ENCODE peak calls at places on chromosomes 3 and 15, in five cellular contexts. One of them, this sample, is unnamed. For H3K4me1, the result is how much of the 10 kb centered on the place peaks cover.

GRCh38 chr3:151630938-151631417 is 102.7 kb upstream of the AADACL2 start:
- DNase-seq in left ventricle myocardium inferior: no peak
- DNase-seq in ovary: no peak
- DNase-seq in small intestine: no peak
- DNase-seq in esophagus muscularis mucosa: no peak
- DNase-seq in this sample: no peak

GRCh38 chr3:150293401-150294001 is 114.6 kb upstream of the TSC22D2 start:
- DNase-seq in ovary: no peak
- DNase-seq in left ventricle myocardium inferior: no peak
- DNase-seq in small intestine: no peak
- DNase-seq in esophagus muscularis mucosa: no peak
- DNase-seq in this sample: no peak

GRCh38 chr3:48468329-48468731 is 21.8 kb downstream of the ATRIP start:
- DNase-seq in ovary: no peak
- DNase-seq in small intestine: peak
- DNase-seq in left ventricle myocardium inferior: no peak
- DNase-seq in esophagus muscularis mucosa: no peak
- DNase-seq in this sample: no peak

GRCh38 chr15:64461577-64462162 is 1.3 kb downstream of the ZNF609 start:
- DNase-seq in ovary: no peak
- DNase-seq in left ventricle myocardium inferior: no peak
- DNase-seq in small intestine: peak
- DNase-seq in esophagus muscularis mucosa: no peak
- DNase-seq in this sample: no peak

GRCh38 chr3:130850846-130851245 is 43.0 kb upstream of the ATP2C1 start:
- DNase-seq in small intestine: no peak
- DNase-seq in left ventricle myocardium inferior: no peak
- DNase-seq in esophagus muscularis mucosa: no peak
- DNase-seq in ovary: no peak
- DNase-seq in this sample: no peak

GRCh38 chr3:178669046-178669445 is 132.8 kb downstream of the KCNMB2 start:
- DNase-seq in ovary: no peak
- DNase-seq in small intestine: no peak
- DNase-seq in left ventricle myocardium inferior: no peak
- DNase-seq in esophagus muscularis mucosa: no peak
- DNase-seq in this sample: no peak

GRCh38 chr3:163438760-163439159 is 1639.5 kb downstream of the SI start:
- DNase-seq in esophagus muscularis mucosa: no peak
- DNase-seq in ovary: no peak
- DNase-seq in small intestine: no peak
- DNase-seq in left ventricle myocardium inferior: no peak
- DNase-seq in this sample: no peak

GRCh38 chr15:80876034-80876433 is 96.9 kb downstream of the CEMIP start:
- DNase-seq in ovary: peak
- DNase-seq in left ventricle myocardium inferior: peak
- DNase-seq in esophagus muscularis mucosa: no peak
- DNase-seq in small intestine: no peak
- DNase-seq in this sample: no peak

GRCh38 chr15:74863239-74864056 is 9.7 kb downstream of the SCAMP2 start:
- DNase-seq in left ventricle myocardium inferior: no peak
- DNase-seq in esophagus muscularis mucosa: no peak
- DNase-seq in ovary: no peak
- DNase-seq in small intestine: peak
- DNase-seq in this sample: no peak

GRCh38 chr3:152352559-152352958 is 83.8 kb downstream of the MBNL1 start:
- DNase-seq in small intestine: no peak
- DNase-seq in ovary: no peak
- DNase-seq in esophagus muscularis mucosa: no peak
- DNase-seq in left ventricle myocardium inferior: no peak
- DNase-seq in this sample: no peak

GRCh38 chr15:49814709-49815108 is 193.9 kb downstream of the DTWD1 start:
- DNase-seq in small intestine: no peak
- DNase-seq in ovary: no peak
- DNase-seq in esophagus muscularis mucosa: no peak
- DNase-seq in left ventricle myocardium inferior: no peak
- DNase-seq in this sample: no peak

GRCh38 chr3:57864853-57865252 is 108.7 kb downstream of the SLMAP start:
- DNase-seq in ovary: no peak
- DNase-seq in small intestine: no peak
- DNase-seq in esophagus muscularis mucosa: no peak
- DNase-seq in left ventricle myocardium inferior: no peak
- DNase-seq in this sample: no peak

GRCh38 chr15:38524156-38524555 is 40.5 kb downstream of the RASGRP1 start:
- DNase-seq in left ventricle myocardium inferior: no peak
- DNase-seq in ovary: no peak
- DNase-seq in small intestine: no peak
- DNase-seq in esophagus muscularis mucosa: peak
- DNase-seq in this sample: no peak

GRCh38 chr3:127612966-127613365 is 14.8 kb downstream of the MCM2 start:
- DNase-seq in small intestine: no peak
- DNase-seq in left ventricle myocardium inferior: no peak
- DNase-seq in ovary: no peak
- DNase-seq in esophagus muscularis mucosa: no peak
- DNase-seq in this sample: no peak

GRCh38 chr3:10465161-10465560 is 40.2 kb downstream of the ATP2B2 start:
- DNase-seq in left ventricle myocardium inferior: no peak
- DNase-seq in esophagus muscularis mucosa: no peak
- DNase-seq in ovary: no peak
- DNase-seq in small intestine: no peak
- DNase-seq in this sample: no peak

GRCh38 chr15:51736646-51737537 is 563 bp downstream of the LYSMD2 start:
- DNase-seq in ovary: no peak
- DNase-seq in esophagus muscularis mucosa: peak
- DNase-seq in small intestine: peak
- DNase-seq in left ventricle myocardium inferior: peak
- DNase-seq in this sample: peak

GRCh38 chr3:194640829-194641228 is 7.6 kb upstream of the TMEM44 start:
- DNase-seq in ovary: no peak
- DNase-seq in left ventricle myocardium inferior: no peak
- DNase-seq in small intestine: no peak
- DNase-seq in esophagus muscularis mucosa: no peak
- DNase-seq in this sample: no peak

GRCh38 chr3:174046311-174046710 is 648.8 kb downstream of the NLGN1 start:
- DNase-seq in esophagus muscularis mucosa: no peak
- DNase-seq in small intestine: no peak
- DNase-seq in left ventricle myocardium inferior: no peak
- DNase-seq in ovary: no peak
- DNase-seq in this sample: no peak

GRCh38 chr3:149101154-149101553 is 14.8 kb upstream of the HLTF start:
- DNase-seq in small intestine: no peak
- DNase-seq in left ventricle myocardium inferior: no peak
- DNase-seq in ovary: no peak
- DNase-seq in esophagus muscularis mucosa: no peak
- DNase-seq in this sample: no peak

GRCh38 chr3:115212615-115213014 is 65.5 kb upstream of the ZBTB20 start:
- DNase-seq in esophagus muscularis mucosa: no peak
- DNase-seq in left ventricle myocardium inferior: no peak
- DNase-seq in ovary: no peak
- DNase-seq in small intestine: no peak
- DNase-seq in this sample: no peak

GRCh38 chr15:58340176-58340575 is 91.6 kb upstream of the LIPC start:
- DNase-seq in small intestine: no peak
- DNase-seq in left ventricle myocardium inferior: no peak
- DNase-seq in ovary: no peak
- DNase-seq in esophagus muscularis mucosa: no peak
- DNase-seq in this sample: no peak

GRCh38 chr3:34260266-34260990 is 462.0 kb downstream of the PDCD6IP start:
- DNase-seq in esophagus muscularis mucosa: no peak
- DNase-seq in small intestine: peak
- DNase-seq in ovary: peak
- DNase-seq in left ventricle myocardium inferior: peak
- DNase-seq in this sample: no peak

GRCh38 chr15:75058127-75058905 is 34.9 kb downstream of the PPCDC start:
- DNase-seq in ovary: no peak
- DNase-seq in small intestine: no peak
- DNase-seq in left ventricle myocardium inferior: no peak
- DNase-seq in esophagus muscularis mucosa: no peak
- DNase-seq in this sample: peak

GRCh38 chr3:196280689-196281463 is 6.7 kb downstream of the PCYT1A start:
- DNase-seq in ovary: no peak
- DNase-seq in left ventricle myocardium inferior: no peak
- DNase-seq in esophagus muscularis mucosa: no peak
- DNase-seq in small intestine: peak
- DNase-seq in this sample: no peak

GRCh38 chr3:85539232-85539631 is 580.4 kb downstream of the CADM2 start:
- DNase-seq in small intestine: no peak
- DNase-seq in ovary: no peak
- DNase-seq in esophagus muscularis mucosa: no peak
- DNase-seq in left ventricle myocardium inferior: no peak
- DNase-seq in this sample: no peak

GRCh38 chr3:158058775-158059174 is 47.4 kb downstream of the SHOX2 start:
- DNase-seq in ovary: no peak
- DNase-seq in left ventricle myocardium inferior: no peak
- DNase-seq in small intestine: peak
- DNase-seq in esophagus muscularis mucosa: no peak
- DNase-seq in this sample: no peak

GRCh38 chr3:134460965-134461364 is 24.8 kb downstream of the ANAPC13 start:
- DNase-seq in ovary: no peak
- DNase-seq in small intestine: no peak
- DNase-seq in left ventricle myocardium inferior: no peak
- DNase-seq in esophagus muscularis mucosa: peak
- DNase-seq in this sample: no peak

GRCh38 chr3:151318946-151319345 is 2.3 kb upstream of the GPR87 start:
- DNase-seq in ovary: no peak
- DNase-seq in small intestine: no peak
- DNase-seq in left ventricle myocardium inferior: no peak
- DNase-seq in esophagus muscularis mucosa: no peak
- DNase-seq in this sample: no peak

GRCh38 chr3:23739536-23739935 is 66.2 kb upstream of the UBE2E1 start:
- DNase-seq in esophagus muscularis mucosa: no peak
- DNase-seq in small intestine: no peak
- DNase-seq in ovary: no peak
- DNase-seq in left ventricle myocardium inferior: no peak
- DNase-seq in this sample: no peak

GRCh38 chr3:11464356-11464755 is 179.4 kb downstream of the VGLL4 start:
- DNase-seq in left ventricle myocardium inferior: no peak
- DNase-seq in esophagus muscularis mucosa: no peak
- DNase-seq in small intestine: no peak
- DNase-seq in ovary: no peak
- DNase-seq in this sample: no peak

GRCh38 chr3:126464093-126464492 is 11.6 kb downstream of the ZXDC start:
- DNase-seq in small intestine: no peak
- DNase-seq in esophagus muscularis mucosa: no peak
- DNase-seq in ovary: no peak
- DNase-seq in left ventricle myocardium inferior: no peak
- DNase-seq in this sample: no peak

GRCh38 chr15:70974004-70974832 is 81.6 kb downstream of the LRRC49 start:
- DNase-seq in left ventricle myocardium inferior: no peak
- DNase-seq in small intestine: peak
- DNase-seq in ovary: no peak
- DNase-seq in esophagus muscularis mucosa: no peak
- DNase-seq in this sample: no peak

GRCh38 chr15:34239151-34239761 is 14.4 kb downstream of the EMC4 start:
- DNase-seq in left ventricle myocardium inferior: no peak
- DNase-seq in esophagus muscularis mucosa: no peak
- DNase-seq in small intestine: no peak
- DNase-seq in ovary: no peak
- DNase-seq in this sample: no peak

GRCh38 chr3:178078933-178079332 is 457.3 kb upstream of the KCNMB2 start:
- DNase-seq in left ventricle myocardium inferior: no peak
- DNase-seq in esophagus muscularis mucosa: no peak
- DNase-seq in small intestine: no peak
- DNase-seq in ovary: no peak
- DNase-seq in this sample: no peak

GRCh38 chr15:69544349-69545113 is 91.9 kb downstream of the RPLP1 start:
- DNase-seq in small intestine: no peak
- DNase-seq in esophagus muscularis mucosa: no peak
- DNase-seq in left ventricle myocardium inferior: no peak
- DNase-seq in ovary: no peak
- DNase-seq in this sample: no peak

GRCh38 chr3:112017081-112017480 is 17.5 kb upstream of the TMPRSS7 start:
- DNase-seq in ovary: no peak
- DNase-seq in esophagus muscularis mucosa: no peak
- DNase-seq in small intestine: no peak
- DNase-seq in left ventricle myocardium inferior: no peak
- DNase-seq in this sample: no peak

GRCh38 chr15:79492065-79492464 is 59.9 kb downstream of the MINAR1 start:
- DNase-seq in left ventricle myocardium inferior: no peak
- DNase-seq in ovary: no peak
- DNase-seq in small intestine: no peak
- DNase-seq in esophagus muscularis mucosa: no peak
- DNase-seq in this sample: no peak
- H3K4me3 ChIP-seq in left ventricle myocardium inferior: no peak
- H3K4me3 ChIP-seq in ovary: no peak
- H3K4me3 ChIP-seq in small intestine: no peak
- H3K4me3 ChIP-seq in esophagus muscularis mucosa: no peak
- H3K4me3 ChIP-seq in this sample: no peak

GRCh38 chr3:99648091-99648490 is 9.7 kb downstream of the COL8A1 start:
- DNase-seq in small intestine: peak
- DNase-seq in left ventricle myocardium inferior: no peak
- DNase-seq in esophagus muscularis mucosa: no peak
- DNase-seq in ovary: no peak
- DNase-seq in this sample: no peak
- H3K4me1 ChIP-seq in small intestine: under half
- H3K4me1 ChIP-seq in left ventricle myocardium inferior: under half
- H3K4me1 ChIP-seq in esophagus muscularis mucosa: under half
- H3K4me1 ChIP-seq in ovary: under half
- H3K4me1 ChIP-seq in this sample: under half

GRCh38 chr15:42035362-42035761 is 14.5 kb upstream of the PLA2G4E start:
- DNase-seq in left ventricle myocardium inferior: no peak
- DNase-seq in esophagus muscularis mucosa: no peak
- DNase-seq in ovary: no peak
- DNase-seq in small intestine: no peak
- DNase-seq in this sample: no peak
- H3K4me3 ChIP-seq in left ventricle myocardium inferior: no peak
- H3K4me3 ChIP-seq in esophagus muscularis mucosa: no peak
- H3K4me3 ChIP-seq in ovary: no peak
- H3K4me3 ChIP-seq in small intestine: no peak
- H3K4me3 ChIP-seq in this sample: no peak

DNA sequence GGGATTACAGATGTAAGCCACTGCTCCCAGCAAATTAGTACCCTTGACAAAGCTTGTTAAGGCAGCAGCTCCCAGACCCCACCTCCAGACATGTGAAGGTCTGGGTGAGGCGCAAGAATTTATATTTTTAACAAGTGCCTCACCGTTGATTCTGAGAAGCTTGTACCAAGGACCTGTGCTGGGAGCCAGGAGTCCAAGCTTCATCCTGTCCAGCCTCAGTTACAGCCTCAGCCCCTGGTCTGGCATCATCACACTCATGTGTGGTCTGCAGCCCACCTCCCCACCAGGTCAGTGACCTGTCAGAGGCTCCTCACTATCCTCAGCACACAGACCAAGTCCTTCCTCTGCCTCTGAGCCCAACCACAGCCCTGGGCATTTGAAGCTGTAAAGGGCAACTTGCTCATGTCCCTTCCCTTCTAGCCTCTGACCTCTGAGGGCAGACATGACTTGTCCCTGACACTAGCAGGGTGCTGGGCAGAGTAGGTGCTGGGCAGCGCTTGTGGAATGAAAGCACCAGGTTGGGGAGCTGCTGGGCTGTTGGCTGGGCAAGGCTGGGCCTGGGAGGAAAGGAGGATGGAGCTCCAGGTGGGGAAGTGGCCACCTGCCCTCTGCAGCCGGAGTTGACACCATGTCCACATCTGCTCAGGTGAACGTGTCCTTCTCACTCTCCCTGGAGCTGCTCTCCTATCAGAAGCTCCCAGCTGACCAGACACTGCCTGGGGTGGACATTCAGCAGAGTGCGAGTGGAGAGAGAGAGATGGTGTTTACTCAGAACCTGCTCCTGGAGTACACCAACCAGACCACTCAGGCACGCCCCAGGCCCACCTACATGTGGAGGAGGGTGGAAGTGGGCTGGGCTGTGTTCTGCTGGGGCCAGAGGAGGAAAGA is 16.9 kb downstream of the ACAA1 start:
- DNase-seq in esophagus muscularis mucosa: no peak
- DNase-seq in ovary: peak
- DNase-seq in small intestine: no peak
- DNase-seq in left ventricle myocardium inferior: no peak
- DNase-seq in this sample: no peak
- H3K4me1 ChIP-seq in esophagus muscularis mucosa: under half
- H3K4me1 ChIP-seq in ovary: under half
- H3K4me1 ChIP-seq in small intestine: under half
- H3K4me1 ChIP-seq in left ventricle myocardium inferior: under half
- H3K4me1 ChIP-seq in this sample: under half

This sample was measured in vagina.